ENCODE peak calls at places on chromosome 9, in nine cellular contexts. One of them, this sample, is unnamed.

GRCh38 chr9:131608469-131609115 is 63.3 kb downstream of the PRRT1B start:
- DNase-seq in lower lobe of right lung: peak
- DNase-seq in activated CD8-positive, alpha-beta T cell treated with anti-CD3 and anti-CD28 coated beads for 36 hours: no peak
- DNase-seq in endothelial cell: no peak
- DNase-seq in CD4-positive, alpha-beta T cell: no peak
- DNase-seq in brain microvascular endothelial cell: peak
- DNase-seq in heart left ventricle: peak
- DNase-seq in cardiac fibroblast: peak
- DNase-seq in breast epithelium: peak
- DNase-seq in this sample: peak

GRCh38 chr9:136332482-136332983 is 5.2 kb downstream of the GPSM1 start:
- DNase-seq in CD4-positive, alpha-beta T cell: no peak
- DNase-seq in cardiac fibroblast: no peak
- DNase-seq in lower lobe of right lung: no peak
- DNase-seq in breast epithelium: no peak
- DNase-seq in brain microvascular endothelial cell: no peak
- DNase-seq in endothelial cell: no peak
- DNase-seq in activated CD8-positive, alpha-beta T cell treated with anti-CD3 and anti-CD28 coated beads for 36 hours: no peak
- DNase-seq in heart left ventricle: no peak
- DNase-seq in this sample: no peak

GRCh38 chr9:129026442-129027223 is 1.5 kb downstream of the SH3GLB2 start:
- DNase-seq in endothelial cell: no peak
- DNase-seq in lower lobe of right lung: no peak
- DNase-seq in activated CD8-positive, alpha-beta T cell treated with anti-CD3 and anti-CD28 coated beads for 36 hours: no peak
- DNase-seq in cardiac fibroblast: no peak
- DNase-seq in brain microvascular endothelial cell: no peak
- DNase-seq in heart left ventricle: no peak
- DNase-seq in CD4-positive, alpha-beta T cell: no peak
- DNase-seq in breast epithelium: peak
- DNase-seq in this sample: no peak

GRCh38 chr9:133998915-133999580 is 6.9 kb upstream of the VAV2 start:
- DNase-seq in endothelial cell: no peak
- DNase-seq in heart left ventricle: no peak
- DNase-seq in brain microvascular endothelial cell: no peak
- DNase-seq in lower lobe of right lung: no peak
- DNase-seq in breast epithelium: no peak
- DNase-seq in activated CD8-positive, alpha-beta T cell treated with anti-CD3 and anti-CD28 coated beads for 36 hours: no peak
- DNase-seq in cardiac fibroblast: peak
- DNase-seq in CD4-positive, alpha-beta T cell: no peak
- DNase-seq in this sample: no peak

GRCh38 chr9:136225366-136225747 is 20.3 kb downstream of the QSOX2 start:
- DNase-seq in activated CD8-positive, alpha-beta T cell treated with anti-CD3 and anti-CD28 coated beads for 36 hours: no peak
- DNase-seq in endothelial cell: no peak
- DNase-seq in brain microvascular endothelial cell: no peak
- DNase-seq in heart left ventricle: no peak
- DNase-seq in CD4-positive, alpha-beta T cell: peak
- DNase-seq in lower lobe of right lung: no peak
- DNase-seq in cardiac fibroblast: no peak
- DNase-seq in breast epithelium: no peak
- DNase-seq in this sample: no peak

GRCh38 chr9:127680226-127680625 is 26.6 kb upstream of the CFAP157 start:
- DNase-seq in brain microvascular endothelial cell: no peak
- DNase-seq in lower lobe of right lung: no peak
- DNase-seq in endothelial cell: no peak
- DNase-seq in heart left ventricle: no peak
- DNase-seq in CD4-positive, alpha-beta T cell: no peak
- DNase-seq in activated CD8-positive, alpha-beta T cell treated with anti-CD3 and anti-CD28 coated beads for 36 hours: no peak
- DNase-seq in cardiac fibroblast: no peak
- DNase-seq in breast epithelium: no peak
- DNase-seq in this sample: no peak

GRCh38 chr9:127450831-127451680 is at the start of the genes LRSAM1 and RPL12:
- DNase-seq in cardiac fibroblast: peak
- DNase-seq in activated CD8-positive, alpha-beta T cell treated with anti-CD3 and anti-CD28 coated beads for 36 hours: peak
- DNase-seq in endothelial cell: peak
- DNase-seq in brain microvascular endothelial cell: peak
- DNase-seq in lower lobe of right lung: peak
- DNase-seq in CD4-positive, alpha-beta T cell: peak
- DNase-seq in breast epithelium: peak
- DNase-seq in heart left ventricle: peak
- DNase-seq in this sample: peak

GRCh38 chr9:135616621-135617537 is 22.5 kb downstream of the GLT6D1 start:
- DNase-seq in heart left ventricle: no peak
- DNase-seq in breast epithelium: peak
- DNase-seq in brain microvascular endothelial cell: no peak
- DNase-seq in CD4-positive, alpha-beta T cell: no peak
- DNase-seq in endothelial cell: no peak
- DNase-seq in activated CD8-positive, alpha-beta T cell treated with anti-CD3 and anti-CD28 coated beads for 36 hours: no peak
- DNase-seq in lower lobe of right lung: no peak
- DNase-seq in cardiac fibroblast: no peak
- DNase-seq in this sample: no peak

GRCh38 chr9:83537331-83538171 is 650 bp downstream of the FRMD3 start:
- DNase-seq in activated CD8-positive, alpha-beta T cell treated with anti-CD3 and anti-CD28 coated beads for 36 hours: peak
- DNase-seq in CD4-positive, alpha-beta T cell: no peak
- DNase-seq in heart left ventricle: no peak
- DNase-seq in cardiac fibroblast: peak
- DNase-seq in breast epithelium: no peak
- DNase-seq in endothelial cell: no peak
- DNase-seq in lower lobe of right lung: no peak
- DNase-seq in brain microvascular endothelial cell: no peak
- DNase-seq in this sample: no peak

GRCh38 chr9:83535736-83536135 is 2.5 kb downstream of the FRMD3 start:
- DNase-seq in breast epithelium: no peak
- DNase-seq in activated CD8-positive, alpha-beta T cell treated with anti-CD3 and anti-CD28 coated beads for 36 hours: no peak
- DNase-seq in CD4-positive, alpha-beta T cell: no peak
- DNase-seq in cardiac fibroblast: no peak
- DNase-seq in lower lobe of right lung: no peak
- DNase-seq in brain microvascular endothelial cell: no peak
- DNase-seq in heart left ventricle: no peak
- DNase-seq in endothelial cell: no peak
- DNase-seq in this sample: no peak

GRCh38 chr9:83538172-83538889 is at the start of gene FRMD3:
- DNase-seq in endothelial cell: peak
- DNase-seq in breast epithelium: peak
- DNase-seq in cardiac fibroblast: peak
- DNase-seq in activated CD8-positive, alpha-beta T cell treated with anti-CD3 and anti-CD28 coated beads for 36 hours: peak
- DNase-seq in CD4-positive, alpha-beta T cell: no peak
- DNase-seq in heart left ventricle: peak
- DNase-seq in brain microvascular endothelial cell: peak
- DNase-seq in lower lobe of right lung: peak
- DNase-seq in this sample: no peak

GRCh38 chr9:83536332-83536731 is 1.9 kb downstream of the FRMD3 start:
- DNase-seq in endothelial cell: no peak
- DNase-seq in CD4-positive, alpha-beta T cell: no peak
- DNase-seq in heart left ventricle: no peak
- DNase-seq in brain microvascular endothelial cell: no peak
- DNase-seq in activated CD8-positive, alpha-beta T cell treated with anti-CD3 and anti-CD28 coated beads for 36 hours: no peak
- DNase-seq in cardiac fibroblast: no peak
- DNase-seq in lower lobe of right lung: no peak
- DNase-seq in breast epithelium: no peak
- DNase-seq in this sample: no peak

GRCh38 chr9:83538890-83539238 is 663 bp upstream of the FRMD3 start:
- DNase-seq in activated CD8-positive, alpha-beta T cell treated with anti-CD3 and anti-CD28 coated beads for 36 hours: no peak
- DNase-seq in heart left ventricle: no peak
- DNase-seq in brain microvascular endothelial cell: no peak
- DNase-seq in endothelial cell: no peak
- DNase-seq in CD4-positive, alpha-beta T cell: no peak
- DNase-seq in lower lobe of right lung: no peak
- DNase-seq in breast epithelium: no peak
- DNase-seq in cardiac fibroblast: no peak
- DNase-seq in this sample: no peak
- TF ChIP-seq CTCF in activated CD8-positive, alpha-beta T cell treated with anti-CD3 and anti-CD28 coated beads for 36 hours: peak
- TF ChIP-seq CTCF in heart left ventricle: no peak
- TF ChIP-seq CTCF in brain microvascular endothelial cell: no peak
- TF ChIP-seq CTCF in endothelial cell: peak
- TF ChIP-seq CTCF in CD4-positive, alpha-beta T cell: no peak
- TF ChIP-seq CTCF in lower lobe of right lung: no peak
- TF ChIP-seq CTCF in breast epithelium: no peak
- TF ChIP-seq CTCF in cardiac fibroblast: no peak
- TF ChIP-seq CTCF in this sample: no peak

DNA sequence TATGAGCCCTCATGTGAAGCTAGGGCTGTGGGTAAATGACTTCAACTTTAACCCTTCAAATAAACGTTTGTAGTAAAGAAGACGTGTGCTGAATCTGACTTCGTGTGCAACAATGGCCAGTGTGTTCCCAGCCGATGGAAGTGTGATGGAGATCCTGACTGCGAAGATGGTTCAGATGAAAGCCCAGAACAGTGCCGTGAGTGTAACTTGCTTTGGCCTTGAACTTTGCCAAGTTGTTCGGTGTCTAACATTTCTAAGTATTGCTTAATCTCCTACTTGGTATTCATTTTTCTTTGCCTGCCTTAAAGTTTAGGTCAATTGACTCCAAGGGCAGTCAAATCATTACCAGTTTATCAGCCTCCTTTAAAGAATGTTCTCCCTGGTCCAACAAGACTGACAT is 18.2 kb downstream of the VLDLR start:
- DNase-seq in brain microvascular endothelial cell: no peak
- DNase-seq in lower lobe of right lung: no peak
- DNase-seq in activated CD8-positive, alpha-beta T cell treated with anti-CD3 and anti-CD28 coated beads for 36 hours: no peak
- DNase-seq in heart left ventricle: no peak
- DNase-seq in cardiac fibroblast: no peak
- DNase-seq in CD4-positive, alpha-beta T cell: no peak
- DNase-seq in breast epithelium: no peak
- DNase-seq in endothelial cell: no peak
- DNase-seq in this sample: no peak
- TF ChIP-seq CTCF in brain microvascular endothelial cell: no peak
- TF ChIP-seq CTCF in lower lobe of right lung: no peak
- TF ChIP-seq CTCF in activated CD8-positive, alpha-beta T cell treated with anti-CD3 and anti-CD28 coated beads for 36 hours: no peak
- TF ChIP-seq CTCF in heart left ventricle: no peak
- TF ChIP-seq CTCF in cardiac fibroblast: no peak
- TF ChIP-seq CTCF in CD4-positive, alpha-beta T cell: no peak
- TF ChIP-seq CTCF in breast epithelium: no peak
- TF ChIP-seq CTCF in endothelial cell: no peak
- TF ChIP-seq CTCF in this sample: no peak

GRCh38 chr9:81103597-81104471 is 585.5 kb downstream of the TLE1 start:
- DNase-seq in brain microvascular endothelial cell: no peak
- DNase-seq in endothelial cell: no peak
- DNase-seq in heart left ventricle: no peak
- DNase-seq in breast epithelium: no peak
- DNase-seq in CD4-positive, alpha-beta T cell: no peak
- DNase-seq in cardiac fibroblast: peak
- DNase-seq in lower lobe of right lung: no peak
- DNase-seq in activated CD8-positive, alpha-beta T cell treated with anti-CD3 and anti-CD28 coated beads for 36 hours: no peak
- DNase-seq in this sample: no peak
- TF ChIP-seq CTCF in brain microvascular endothelial cell: peak
- TF ChIP-seq CTCF in endothelial cell: peak
- TF ChIP-seq CTCF in heart left ventricle: peak
- TF ChIP-seq CTCF in breast epithelium: no peak
- TF ChIP-seq CTCF in CD4-positive, alpha-beta T cell: no peak
- TF ChIP-seq CTCF in cardiac fibroblast: peak
- TF ChIP-seq CTCF in lower lobe of right lung: peak
- TF ChIP-seq CTCF in activated CD8-positive, alpha-beta T cell treated with anti-CD3 and anti-CD28 coated beads for 36 hours: no peak
- TF ChIP-seq CTCF in this sample: no peak

GRCh38 chr9:35385042-35385441 is 104.9 kb upstream of the RUSC2 start:
- DNase-seq in brain microvascular endothelial cell: peak
- DNase-seq in CD4-positive, alpha-beta T cell: no peak
- DNase-seq in endothelial cell: no peak
- DNase-seq in breast epithelium: no peak
- DNase-seq in lower lobe of right lung: no peak
- DNase-seq in heart left ventricle: no peak
- DNase-seq in activated CD8-positive, alpha-beta T cell treated with anti-CD3 and anti-CD28 coated beads for 36 hours: no peak
- DNase-seq in cardiac fibroblast: peak
- DNase-seq in this sample: no peak
- TF ChIP-seq CTCF in brain microvascular endothelial cell: peak
- TF ChIP-seq CTCF in CD4-positive, alpha-beta T cell: no peak
- TF ChIP-seq CTCF in endothelial cell: no peak
- TF ChIP-seq CTCF in breast epithelium: peak
- TF ChIP-seq CTCF in lower lobe of right lung: peak
- TF ChIP-seq CTCF in heart left ventricle: peak
- TF ChIP-seq CTCF in activated CD8-positive, alpha-beta T cell treated with anti-CD3 and anti-CD28 coated beads for 36 hours: no peak
- TF ChIP-seq CTCF in cardiac fibroblast: peak
- TF ChIP-seq CTCF in this sample: no peak

GRCh38 chr9:73038613-73039012 is 85.8 kb upstream of the ALDH1A1 start:
- DNase-seq in heart left ventricle: peak
- DNase-seq in brain microvascular endothelial cell: no peak
- DNase-seq in breast epithelium: peak
- DNase-seq in activated CD8-positive, alpha-beta T cell treated with anti-CD3 and anti-CD28 coated beads for 36 hours: no peak
- DNase-seq in endothelial cell: no peak
- DNase-seq in lower lobe of right lung: peak
- DNase-seq in CD4-positive, alpha-beta T cell: no peak
- DNase-seq in cardiac fibroblast: peak
- DNase-seq in this sample: peak

GRCh38 chr9:73038089-73038509 is 85.2 kb upstream of the ALDH1A1 start:
- DNase-seq in breast epithelium: no peak
- DNase-seq in lower lobe of right lung: no peak
- DNase-seq in endothelial cell: no peak
- DNase-seq in CD4-positive, alpha-beta T cell: no peak
- DNase-seq in heart left ventricle: no peak
- DNase-seq in cardiac fibroblast: no peak
- DNase-seq in brain microvascular endothelial cell: no peak
- DNase-seq in activated CD8-positive, alpha-beta T cell treated with anti-CD3 and anti-CD28 coated beads for 36 hours: no peak
- DNase-seq in this sample: no peak

GRCh38 chr9:73031350-73031749 is 78.5 kb upstream of the ALDH1A1 start:
- DNase-seq in heart left ventricle: no peak
- DNase-seq in endothelial cell: no peak
- DNase-seq in CD4-positive, alpha-beta T cell: no peak
- DNase-seq in cardiac fibroblast: no peak
- DNase-seq in breast epithelium: no peak
- DNase-seq in brain microvascular endothelial cell: no peak
- DNase-seq in lower lobe of right lung: no peak
- DNase-seq in activated CD8-positive, alpha-beta T cell treated with anti-CD3 and anti-CD28 coated beads for 36 hours: no peak
- DNase-seq in this sample: no peak

GRCh38 chr9:73037613-73038012 is 84.8 kb upstream of the ALDH1A1 start:
- DNase-seq in lower lobe of right lung: no peak
- DNase-seq in brain microvascular endothelial cell: no peak
- DNase-seq in activated CD8-positive, alpha-beta T cell treated with anti-CD3 and anti-CD28 coated beads for 36 hours: no peak
- DNase-seq in cardiac fibroblast: no peak
- DNase-seq in CD4-positive, alpha-beta T cell: no peak
- DNase-seq in endothelial cell: no peak
- DNase-seq in breast epithelium: no peak
- DNase-seq in heart left ventricle: no peak
- DNase-seq in this sample: no peak

GRCh38 chr9:73034962-73035361 is 82.1 kb upstream of the ALDH1A1 start:
- DNase-seq in cardiac fibroblast: no peak
- DNase-seq in endothelial cell: no peak
- DNase-seq in brain microvascular endothelial cell: no peak
- DNase-seq in lower lobe of right lung: no peak
- DNase-seq in breast epithelium: no peak
- DNase-seq in activated CD8-positive, alpha-beta T cell treated with anti-CD3 and anti-CD28 coated beads for 36 hours: no peak
- DNase-seq in heart left ventricle: no peak
- DNase-seq in CD4-positive, alpha-beta T cell: no peak
- DNase-seq in this sample: no peak
- TF ChIP-seq CTCF in cardiac fibroblast: no peak
- TF ChIP-seq CTCF in endothelial cell: no peak
- TF ChIP-seq CTCF in brain microvascular endothelial cell: peak
- TF ChIP-seq CTCF in lower lobe of right lung: no peak
- TF ChIP-seq CTCF in breast epithelium: no peak
- TF ChIP-seq CTCF in activated CD8-positive, alpha-beta T cell treated with anti-CD3 and anti-CD28 coated beads for 36 hours: no peak
- TF ChIP-seq CTCF in heart left ventricle: no peak
- TF ChIP-seq CTCF in CD4-positive, alpha-beta T cell: no peak
- TF ChIP-seq CTCF in this sample: no peak

This sample was measured in omental fat pad.